ENCODE peak calls at places on chromosomes 13 and 19, in five cellular contexts. One of them, this sample, is unnamed.

GRCh38 chr13:31261241-31261640 is 61.5 kb downstream of the B3GLCT start:
- DNase-seq in thoracic aorta: no peak
- DNase-seq in psoas muscle: no peak
- DNase-seq in astrocyte: no peak
- DNase-seq in heart right ventricle: no peak
- DNase-seq in this sample: no peak

GRCh38 chr19:16381756-16382401 is 57.3 kb downstream of the KLF2 start:
- DNase-seq in astrocyte: no peak
- DNase-seq in thoracic aorta: peak; percentile 90
- DNase-seq in psoas muscle: peak; percentile 97
- DNase-seq in heart right ventricle: peak; percentile 93
- DNase-seq in this sample: peak; percentile 45

GRCh38 chr19:1862424-1863307 is 713 bp downstream of the KLF16 start:
- DNase-seq in psoas muscle: no peak
- DNase-seq in heart right ventricle: no peak
- DNase-seq in thoracic aorta: no peak
- DNase-seq in astrocyte: no peak
- DNase-seq in this sample: peak; percentile 60

GRCh38 chr13:105518086-105518485 is 1017.4 kb downstream of the EFNB2 start:
- DNase-seq in psoas muscle: no peak
- DNase-seq in astrocyte: peak; percentile 77
- DNase-seq in thoracic aorta: no peak
- DNase-seq in heart right ventricle: no peak
- DNase-seq in this sample: no peak

GRCh38 chr19:10305139-10305806 is 4.3 kb downstream of the ZGLP1 start:
- DNase-seq in astrocyte: peak; percentile 43
- DNase-seq in thoracic aorta: no peak
- DNase-seq in psoas muscle: no peak
- DNase-seq in heart right ventricle: peak; percentile 55
- DNase-seq in this sample: peak; percentile 27

GRCh38 chr13:60150538-60150937 is 13.2 kb downstream of the DIAPH3 start:
- DNase-seq in heart right ventricle: no peak
- DNase-seq in astrocyte: no peak
- DNase-seq in psoas muscle: no peak
- DNase-seq in thoracic aorta: no peak
- DNase-seq in this sample: no peak

GRCh38 chr19:48391100-48392005 is at the start of gene KDELR1:
- DNase-seq in thoracic aorta: no peak
- DNase-seq in astrocyte: peak; percentile 33
- DNase-seq in psoas muscle: peak; percentile 87
- DNase-seq in heart right ventricle: peak; percentile 78
- DNase-seq in this sample: peak; percentile 82

GRCh38 chr13:38686635-38687245 is at the start of gene FREM2:
- DNase-seq in psoas muscle: peak; percentile 66
- DNase-seq in astrocyte: peak; percentile 53
- DNase-seq in thoracic aorta: no peak
- DNase-seq in heart right ventricle: no peak
- DNase-seq in this sample: peak; percentile 33

GRCh38 chr19:2618611-2619010 is 83.9 kb downstream of the GNG7 start:
- DNase-seq in heart right ventricle: peak; percentile 51
- DNase-seq in astrocyte: peak; percentile 60
- DNase-seq in psoas muscle: peak; percentile 68
- DNase-seq in thoracic aorta: no peak
- DNase-seq in this sample: peak; percentile 74

GRCh38 chr13:99949657-99950413 is 21.7 kb downstream of the ZIC5 start:
- DNase-seq in thoracic aorta: no peak
- DNase-seq in astrocyte: no peak
- DNase-seq in psoas muscle: no peak
- DNase-seq in heart right ventricle: no peak
- DNase-seq in this sample: no peak

GRCh38 chr19:48500830-48501445 is 10.7 kb downstream of the LMTK3 start:
- DNase-seq in thoracic aorta: no peak
- DNase-seq in astrocyte: no peak
- DNase-seq in psoas muscle: no peak
- DNase-seq in heart right ventricle: no peak
- DNase-seq in this sample: no peak

GRCh38 chr13:112792511-112792910 is 102.7 kb downstream of the ATP11A start:
- DNase-seq in psoas muscle: no peak
- DNase-seq in heart right ventricle: no peak
- DNase-seq in thoracic aorta: no peak
- DNase-seq in astrocyte: no peak
- DNase-seq in this sample: no peak

GRCh38 chr19:40808021-40808325 is 9.0 kb downstream of the EGLN2 start:
- DNase-seq in psoas muscle: no peak
- DNase-seq in thoracic aorta: no peak
- DNase-seq in heart right ventricle: no peak
- DNase-seq in astrocyte: no peak
- DNase-seq in this sample: no peak
- H3K36me3 ChIP-seq in psoas muscle: peaks cover 39% of the 10 kb centered on the region
- H3K36me3 ChIP-seq in thoracic aorta: peaks cover 15% of the 10 kb centered on the region
- H3K36me3 ChIP-seq in heart right ventricle: no peaks in the 10 kb centered on the region
- H3K36me3 ChIP-seq in astrocyte: peaks cover 4% of the 10 kb centered on the region
- H3K36me3 ChIP-seq in this sample: no peaks in the 10 kb centered on the region

GRCh38 chr13:20230913-20231838 is 943 bp downstream of the GJB6 start:
- DNase-seq in heart right ventricle: no peak
- DNase-seq in astrocyte: no peak
- DNase-seq in thoracic aorta: no peak
- DNase-seq in psoas muscle: no peak
- DNase-seq in this sample: no peak
- H3K4me3 ChIP-seq in heart right ventricle: peak overlapping the region; percentile 50
- H3K4me3 ChIP-seq in astrocyte: no peak overlapping the region
- H3K4me3 ChIP-seq in thoracic aorta: peak overlapping the region; percentile 49
- H3K4me3 ChIP-seq in psoas muscle: peak overlapping the region; percentile 53
- H3K4me3 ChIP-seq in this sample: peak overlapping the region; percentile 30

DNA sequence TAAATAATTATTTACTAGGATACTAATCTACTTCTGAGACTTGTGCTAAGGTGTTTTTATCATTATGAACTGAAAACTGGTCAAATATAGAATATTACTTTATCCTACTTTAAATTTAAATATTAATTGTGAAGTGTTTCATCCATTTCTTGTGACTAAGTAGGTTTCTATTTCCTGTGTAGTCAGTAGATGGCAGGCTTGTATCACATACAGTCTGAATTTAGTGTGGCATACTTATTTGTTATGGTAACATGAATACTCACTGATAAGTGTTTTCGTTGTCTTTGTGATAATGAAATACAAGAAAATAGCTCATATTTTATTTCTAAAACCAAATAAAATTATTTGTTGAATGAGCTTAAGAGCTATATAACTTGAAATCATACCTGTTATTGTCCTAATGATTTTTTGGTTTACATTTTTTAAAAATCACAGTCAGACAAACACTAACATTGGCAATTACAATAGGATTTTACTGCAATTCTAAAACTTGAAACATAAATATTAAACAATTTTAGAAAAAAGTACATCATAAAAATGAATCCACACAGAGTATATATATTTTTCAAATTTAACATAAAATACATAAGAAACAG is 904.6 kb upstream of the PCDH20 start:
- DNase-seq in thoracic aorta: no peak
- DNase-seq in heart right ventricle: no peak
- DNase-seq in psoas muscle: no peak
- DNase-seq in astrocyte: peak; percentile 33
- DNase-seq in this sample: no peak
- H3K36me3 ChIP-seq in thoracic aorta: no peaks in the 10 kb centered on the region
- H3K36me3 ChIP-seq in heart right ventricle: no peaks in the 10 kb centered on the region
- H3K36me3 ChIP-seq in psoas muscle: no peaks in the 10 kb centered on the region
- H3K36me3 ChIP-seq in astrocyte: no peaks in the 10 kb centered on the region
- H3K36me3 ChIP-seq in this sample: no peaks in the 10 kb centered on the region

GRCh38 chr19:46299004-46299509 is 2.2 kb downstream of the HIF3A start:
- DNase-seq in heart right ventricle: peak; percentile 97
- DNase-seq in psoas muscle: peak; percentile 94
- DNase-seq in astrocyte: peak; percentile 41
- DNase-seq in thoracic aorta: peak; percentile 74
- DNase-seq in this sample: peak; percentile 98
- H3K4me3 ChIP-seq in heart right ventricle: peak overlapping the region; percentile 48
- H3K4me3 ChIP-seq in psoas muscle: peak overlapping the region; percentile 59
- H3K4me3 ChIP-seq in astrocyte: no peak overlapping the region
- H3K4me3 ChIP-seq in thoracic aorta: peak overlapping the region; percentile 72
- H3K4me3 ChIP-seq in this sample: peak overlapping the region; percentile 51

GRCh38 chr19:19107663-19108062 is 30.6 kb downstream of the TMEM161A start:
- DNase-seq in thoracic aorta: no peak
- DNase-seq in astrocyte: no peak
- DNase-seq in psoas muscle: no peak
- DNase-seq in heart right ventricle: no peak
- DNase-seq in this sample: no peak

GRCh38 chr19:19110410-19111137 is 27.7 kb downstream of the TMEM161A start:
- DNase-seq in thoracic aorta: no peak
- DNase-seq in heart right ventricle: no peak
- DNase-seq in astrocyte: no peak
- DNase-seq in psoas muscle: no peak
- DNase-seq in this sample: no peak

GRCh38 chr19:19111967-19112580 is 26.2 kb downstream of the TMEM161A start:
- DNase-seq in astrocyte: no peak
- DNase-seq in thoracic aorta: no peak
- DNase-seq in psoas muscle: no peak
- DNase-seq in heart right ventricle: no peak
- DNase-seq in this sample: no peak

GRCh38 chr19:19111138-19111835 is 27.0 kb downstream of the TMEM161A start:
- DNase-seq in heart right ventricle: no peak
- DNase-seq in psoas muscle: no peak
- DNase-seq in thoracic aorta: no peak
- DNase-seq in astrocyte: no peak
- DNase-seq in this sample: no peak

GRCh38 chr19:19109601-19110000 is 28.7 kb downstream of the TMEM161A start:
- DNase-seq in astrocyte: no peak
- DNase-seq in thoracic aorta: no peak
- DNase-seq in heart right ventricle: no peak
- DNase-seq in psoas muscle: no peak
- DNase-seq in this sample: no peak
- H3K36me3 ChIP-seq in astrocyte: no peaks in the 10 kb centered on the region
- H3K36me3 ChIP-seq in thoracic aorta: no peaks in the 10 kb centered on the region
- H3K36me3 ChIP-seq in heart right ventricle: no peaks in the 10 kb centered on the region
- H3K36me3 ChIP-seq in psoas muscle: peaks cover 22% of the 10 kb centered on the region
- H3K36me3 ChIP-seq in this sample: no peaks in the 10 kb centered on the region

DNA sequence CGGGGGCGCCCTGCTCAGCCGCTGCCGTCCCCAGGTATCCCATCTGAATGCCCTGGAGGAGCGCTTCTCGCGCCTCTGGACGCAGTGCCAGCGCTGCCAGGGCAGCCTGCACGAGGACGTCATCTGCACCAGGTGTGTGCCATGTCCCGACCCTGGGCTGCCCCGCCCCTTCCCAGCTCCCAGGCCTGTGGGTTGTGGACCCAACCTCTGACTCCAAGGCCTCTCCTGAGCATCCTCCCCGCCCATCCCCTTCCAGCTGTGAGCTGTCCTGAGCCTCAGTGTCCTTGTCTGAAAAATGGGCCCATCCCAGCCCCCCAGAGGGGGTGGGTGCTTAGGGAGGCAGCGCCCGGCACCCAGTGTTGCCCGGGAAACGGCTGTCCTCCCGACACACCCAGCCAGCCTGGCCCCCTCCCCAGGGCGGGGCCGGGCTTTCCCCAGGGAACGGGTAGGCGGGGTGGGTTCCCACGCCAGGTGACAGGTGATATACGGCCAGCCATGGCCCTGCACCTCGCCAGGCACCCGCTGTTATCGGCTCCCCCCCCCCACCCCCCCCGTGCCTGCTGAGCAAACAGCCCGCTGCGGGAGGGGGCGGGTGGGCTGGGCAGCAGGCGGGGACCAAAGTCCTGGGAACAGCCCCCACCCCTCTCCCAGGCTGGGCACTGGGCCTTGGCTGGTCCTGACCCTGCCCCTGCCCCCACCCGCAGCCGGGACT is 1.4 kb upstream of the SPIB start:
- DNase-seq in psoas muscle: no peak
- DNase-seq in heart right ventricle: no peak
- DNase-seq in thoracic aorta: no peak
- DNase-seq in astrocyte: no peak
- DNase-seq in this sample: peak; percentile 57
- H3K4me3 ChIP-seq in psoas muscle: no peak overlapping the region
- H3K4me3 ChIP-seq in heart right ventricle: no peak overlapping the region
- H3K4me3 ChIP-seq in thoracic aorta: no peak overlapping the region
- H3K4me3 ChIP-seq in astrocyte: no peak overlapping the region
- H3K4me3 ChIP-seq in this sample: no peak overlapping the region

This sample was measured in transverse colon.